ENCODE peak calls at places on chromosomes 2 and 18, in four cellular contexts. X, T, N and B are unnamed samples.
A peak's percentile ranks its signal among the peaks of the same experiment; 100 is the strongest.

GRCh38 chr2:197711576-197711975 is 6.4 kb downstream of the MARS2 start:
- DNase-seq in N (no peak), X (no peak), T (no peak), B (no peak)

GRCh38 chr2:70645733-70646420 is 92.3 kb upstream of the TGFA start:
- DNase-seq in N (no peak), X (no peak), T (peak; percentile 64), B (no peak)

GRCh38 chr2:78977661-78978145 is 47.8 kb upstream of the REG3G start:
- DNase-seq in X (no peak), T (no peak), N (no peak), B (no peak)

GRCh38 chr2:143209570-143210445 is 80.6 kb downstream of the ARHGAP15 start:
- DNase-seq in T (no peak), N (no peak), X (no peak), B (no peak)

GRCh38 chr2:178865121-178865520 is 57.9 kb upstream of the TTN start:
- DNase-seq in T (no peak), N (no peak), X (no peak), B (no peak)

GRCh38 chr18:69998523-69998987 is 50.9 kb upstream of the CD226 start:
- DNase-seq in N (no peak), X (no peak), T (no peak), B (no peak)

GRCh38 chr18:31274915-31275314 is 43.0 kb upstream of the DSG1 start:
- DNase-seq in X (peak; percentile 45), N (peak; percentile 66), T (no peak), B (no peak)

GRCh38 chr2:70083344-70084156 is 3.7 kb upstream of the PCBP1 start:
- DNase-seq in X (no peak), N (peak; percentile 40), T (no peak), B (no peak)

GRCh38 chr2:4354164-4354563 is 650.8 kb downstream of the DCDC2C start:
- DNase-seq in N (no peak), X (no peak), T (no peak), B (no peak)

GRCh38 chr2:4358855-4359254 is 655.5 kb downstream of the DCDC2C start:
- DNase-seq in X (no peak), T (no peak), N (no peak), B (no peak)

GRCh38 chr2:4353668-4354067 is 650.3 kb downstream of the DCDC2C start:
- DNase-seq in T (no peak), X (no peak), N (no peak), B (no peak)

DNA sequence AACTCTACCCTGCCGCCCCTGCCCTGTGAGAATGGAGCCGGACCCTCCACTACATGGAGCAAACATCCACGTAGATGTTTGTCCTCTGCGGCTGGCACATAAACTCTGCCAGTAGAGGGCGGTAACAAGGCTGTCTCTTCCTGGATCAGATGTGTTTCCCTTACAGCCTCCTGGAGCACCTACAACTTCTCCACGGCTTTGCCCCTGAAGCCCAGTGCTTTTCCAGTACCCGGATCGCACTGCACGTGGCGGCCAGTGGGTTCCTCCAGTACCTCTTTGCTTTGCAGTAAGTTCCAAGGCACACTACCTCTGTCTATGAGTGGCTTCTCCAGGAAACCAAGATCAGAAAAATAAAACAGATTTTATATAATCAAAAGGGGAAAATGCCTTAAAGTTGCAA is 651.3 kb downstream of the DCDC2C start:
- DNase-seq in N (no peak), T (peak; percentile 91), X (no peak), B (peak; percentile 16)
- TF ChIP-seq CTCF in N (no peak), T (peak; percentile 91), X (peak; percentile 10), B (peak; percentile 51)

GRCh38 chr2:10469955-10470568 is 21.9 kb upstream of the ODC1 start:
- DNase-seq in T (peak; percentile 45), X (no peak), N (no peak), B (no peak)

GRCh38 chr2:10471046-10471571 is 23.0 kb upstream of the ODC1 start:
- DNase-seq in T (peak; percentile 62), N (no peak), X (no peak), B (no peak)

GRCh38 chr2:10473121-10473756 is 25.1 kb upstream of the ODC1 start:
- DNase-seq in N (no peak), T (no peak), X (no peak), B (no peak)

GRCh38 chr2:10469301-10469700 is 21.2 kb upstream of the ODC1 start:
- DNase-seq in N (no peak), T (no peak), X (no peak), B (no peak)

DNA sequence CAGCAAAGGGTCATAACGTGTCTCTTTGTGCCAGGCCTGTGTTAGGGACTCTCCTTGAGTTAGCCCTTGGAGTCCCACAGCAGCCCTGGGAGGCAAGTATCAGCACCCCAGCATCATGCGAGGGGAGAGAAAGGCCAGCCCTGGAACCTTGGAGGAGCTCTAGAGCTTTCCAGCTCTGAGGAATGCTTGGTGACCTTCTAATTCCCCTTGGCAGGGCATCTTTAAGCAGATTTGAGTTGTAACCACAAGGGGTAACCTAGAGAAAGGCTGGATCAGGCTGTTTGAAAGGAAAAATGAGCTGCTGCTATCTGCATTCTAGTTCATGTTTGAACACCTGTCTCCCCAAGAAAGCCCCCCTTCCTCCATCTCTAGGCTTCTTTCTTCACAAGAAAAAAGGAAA is 23.8 kb upstream of the ODC1 start:
- DNase-seq in N (no peak), X (no peak), T (peak; percentile 54), B (no peak)
- TF ChIP-seq CTCF in N (no peak), X (no peak), T (peak; percentile 64), B (no peak)

GRCh38 chr2:104874230-104874629 is 20.3 kb downstream of the POU3F3 start:
- DNase-seq in X (no peak), N (no peak), T (peak; percentile 50), B (no peak)
- TF ChIP-seq CTCF in X (no peak), N (no peak), T (no peak), B (no peak)

DNA sequence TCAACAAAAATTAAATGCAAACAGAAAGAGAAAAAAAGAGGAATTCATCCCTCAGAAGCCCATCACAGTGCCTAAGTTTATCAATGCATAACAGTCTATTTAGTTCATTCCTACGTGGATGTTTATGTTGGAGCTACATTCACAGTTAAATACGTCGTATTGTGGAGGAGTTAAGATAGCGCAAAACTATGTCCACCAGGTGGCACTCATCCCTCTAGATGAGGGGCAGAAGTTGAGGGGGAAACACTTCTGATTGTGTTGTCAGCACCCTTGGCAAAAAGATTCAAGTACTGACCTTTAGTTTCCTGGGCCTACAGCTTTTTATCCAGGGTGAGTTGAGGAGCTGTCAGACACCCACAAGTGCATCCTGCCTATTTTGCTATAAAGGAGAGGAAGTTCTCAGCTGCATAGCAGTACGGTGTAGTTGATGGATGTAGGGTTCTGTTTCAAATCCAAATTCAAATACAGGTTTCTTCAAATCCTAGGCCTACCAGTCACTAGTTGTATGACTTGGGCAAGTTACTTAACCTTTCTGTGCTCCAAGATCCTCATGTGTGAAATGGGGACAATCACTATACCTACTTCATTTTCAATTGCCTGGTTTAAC is 26.8 kb upstream of the MYO1B start:
- DNase-seq in T (peak; percentile 89), N (peak; percentile 68), X (peak; percentile 78), B (no peak)
- TF ChIP-seq CTCF in T (peak; percentile 90), N (peak; percentile 53), X (peak; percentile 76), B (peak; percentile 81)

DNA sequence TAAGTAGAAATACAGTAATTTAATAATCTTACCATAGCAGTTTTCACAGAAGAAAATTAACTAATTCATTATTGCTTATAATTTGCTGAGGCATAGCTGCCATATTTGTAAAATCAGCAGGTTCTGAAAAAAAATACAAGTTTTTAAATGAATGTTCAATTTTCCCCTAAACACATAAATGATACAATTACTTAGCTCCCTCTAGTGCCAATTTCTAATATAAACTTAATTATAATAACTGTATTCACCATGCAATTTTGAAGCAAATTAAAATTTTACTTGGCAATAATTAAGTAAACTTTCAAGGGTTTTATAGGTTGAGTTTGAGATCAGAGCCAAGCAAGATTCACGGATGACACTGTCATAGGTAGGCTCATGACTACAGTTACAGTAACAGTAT is 1321.6 kb upstream of the ACVR2A start:
- DNase-seq in N (no peak), T (no peak), X (no peak), B (no peak)
- TF ChIP-seq CTCF in N (peak; percentile 27), T (peak; percentile 58), X (no peak), B (peak; percentile 44)

DNA sequence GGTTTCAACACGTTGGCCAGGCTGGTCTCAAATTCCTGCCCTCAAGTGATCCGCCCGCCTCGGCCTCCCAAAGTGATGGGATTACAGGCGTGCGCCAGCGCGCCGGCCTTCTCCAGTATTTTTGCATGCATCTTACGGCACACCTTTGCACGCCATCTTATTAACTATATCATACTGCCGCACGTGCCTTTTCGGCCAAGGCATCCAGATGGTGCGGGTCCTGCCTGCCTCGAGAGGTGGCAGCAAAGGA is 759 bp upstream of the ING5 start:
- DNase-seq in T (no peak), N (no peak), X (no peak), B (no peak)
- TF ChIP-seq CTCF in T (peak; percentile 60), N (no peak), X (peak; percentile 41), B (peak; percentile 33)

DNA sequence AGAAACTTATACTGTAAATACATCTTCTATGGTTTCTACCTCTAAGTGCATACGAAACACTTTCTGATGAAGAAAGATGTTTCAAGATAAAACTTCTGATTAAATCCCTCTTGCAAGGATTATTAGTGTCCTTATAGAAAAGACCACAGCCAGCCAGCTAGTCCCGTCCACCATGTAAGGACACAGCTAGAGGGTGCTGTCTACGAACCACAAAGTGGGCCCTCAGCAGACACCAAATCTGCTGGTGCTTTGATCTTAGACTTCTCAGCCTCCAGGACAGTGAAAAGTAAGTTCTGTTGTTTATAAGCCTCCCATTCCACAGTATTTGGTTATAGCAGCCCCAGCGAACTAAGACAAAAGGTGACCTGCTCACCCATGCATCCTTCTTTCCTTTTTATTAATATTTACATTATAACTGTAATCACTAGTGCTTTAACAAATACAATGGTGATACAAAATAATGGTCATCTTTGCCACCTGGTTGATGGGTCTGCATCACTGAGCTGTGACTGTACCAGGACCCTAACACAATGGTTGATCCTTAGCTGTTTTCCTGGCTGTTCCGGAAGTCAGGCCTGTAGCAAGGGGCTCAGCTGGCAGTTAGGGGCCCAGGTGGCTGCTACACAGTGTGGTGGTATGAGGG is 108.4 kb upstream of the SMAD7 start:
- DNase-seq in T (peak; percentile 68), X (no peak), N (no peak), B (no peak)
- TF ChIP-seq CTCF in T (peak; percentile 73), X (peak; percentile 15), N (no peak), B (no peak)